ENCODE peak calls at places on chromosomes 6 and 20, in four cellular contexts. One of them, this sample, is unnamed.

GRCh38 chr6:10347561-10348327 is 67.1 kb downstream of the TFAP2A start:
- DNase-seq in H1: no peak
- DNase-seq in K562: peak; percentile 81
- DNase-seq in GM12878: no peak
- DNase-seq in this sample: peak; percentile 24

GRCh38 chr6:100376103-100376502 is 88.6 kb downstream of the SIM1 start:
- DNase-seq in H1: no peak
- DNase-seq in GM12878: no peak
- DNase-seq in K562: no peak
- DNase-seq in this sample: no peak

GRCh38 chr6:36315921-36316320 is 20.8 kb downstream of the BNIP5 start:
- DNase-seq in H1: no peak
- DNase-seq in GM12878: no peak
- DNase-seq in K562: no peak
- DNase-seq in this sample: no peak

GRCh38 chr6:111428803-111429202 is 54.2 kb downstream of the REV3L start:
- DNase-seq in H1: no peak
- DNase-seq in K562: no peak
- DNase-seq in GM12878: no peak
- DNase-seq in this sample: no peak

GRCh38 chr20:2869381-2869780 is 3.9 kb upstream of the PTPRA start:
- DNase-seq in K562: no peak
- DNase-seq in GM12878: no peak
- DNase-seq in H1: no peak
- DNase-seq in this sample: no peak

GRCh38 chr20:62704341-62704948 is 4.2 kb upstream of the NTSR1 start:
- DNase-seq in GM12878: no peak
- DNase-seq in H1: no peak
- DNase-seq in K562: no peak
- DNase-seq in this sample: peak; percentile 95

GRCh38 chr20:50192364-50193168 is 1.9 kb downstream of the CEBPB start:
- DNase-seq in GM12878: peak; percentile 25
- DNase-seq in K562: peak; percentile 84
- DNase-seq in H1: no peak
- DNase-seq in this sample: peak; percentile 89

GRCh38 chr20:62780696-62781095 is 15.6 kb upstream of the MRGBP start:
- DNase-seq in K562: no peak
- DNase-seq in GM12878: no peak
- DNase-seq in H1: no peak
- DNase-seq in this sample: no peak

GRCh38 chr6:34151321-34152041 is 5.6 kb upstream of the GRM4 start:
- DNase-seq in GM12878: no peak
- DNase-seq in H1: no peak
- DNase-seq in K562: no peak
- DNase-seq in this sample: no peak

GRCh38 chr6:135722679-135723078 is 128.8 kb upstream of the PDE7B start:
- DNase-seq in H1: no peak
- DNase-seq in K562: no peak
- DNase-seq in GM12878: no peak
- DNase-seq in this sample: peak; percentile 94

GRCh38 chr20:45383131-45383530 is 5.0 kb upstream of the TP53TG5 start:
- DNase-seq in K562: no peak
- DNase-seq in H1: no peak
- DNase-seq in GM12878: no peak
- DNase-seq in this sample: peak; percentile 47

GRCh38 chr6:46628976-46629375 is 23.6 kb downstream of the CYP39A1 start:
- DNase-seq in GM12878: no peak
- DNase-seq in H1: no peak
- DNase-seq in K562: no peak
- DNase-seq in this sample: no peak

GRCh38 chr20:51497542-51498467 is 44.7 kb downstream of the NFATC2 start:
- DNase-seq in K562: no peak
- DNase-seq in H1: no peak
- DNase-seq in GM12878: peak; percentile 26
- DNase-seq in this sample: peak; percentile 31

GRCh38 chr6:48472121-48472520 is 361.1 kb upstream of the PTCHD4 start:
- DNase-seq in K562: no peak
- DNase-seq in GM12878: no peak
- DNase-seq in H1: no peak
- DNase-seq in this sample: no peak

GRCh38 chr6:113694278-113695077 is 162.7 kb upstream of the MARCKS start:
- DNase-seq in K562: no peak
- DNase-seq in H1: no peak
- DNase-seq in GM12878: no peak
- DNase-seq in this sample: peak; percentile 59

GRCh38 chr20:33370296-33370695 is 31.0 kb downstream of the CDK5RAP1 start:
- DNase-seq in H1: no peak
- DNase-seq in GM12878: no peak
- DNase-seq in K562: no peak
- DNase-seq in this sample: no peak

GRCh38 chr20:44635877-44636276 is 15.6 kb downstream of the ADA start:
- DNase-seq in H1: no peak
- DNase-seq in K562: no peak
- DNase-seq in GM12878: no peak
- DNase-seq in this sample: no peak

GRCh38 chr6:43579171-43579570 is 3.2 kb downstream of the POLH start:
- DNase-seq in K562: no peak
- DNase-seq in GM12878: no peak
- DNase-seq in H1: no peak
- DNase-seq in this sample: peak; percentile 16

GRCh38 chr20:51412333-51412761 is 130.2 kb downstream of the NFATC2 start:
- DNase-seq in H1: no peak
- DNase-seq in K562: no peak
- DNase-seq in GM12878: no peak
- DNase-seq in this sample: peak; percentile 52

GRCh38 chr6:7986219-7986618 is 75.6 kb upstream of the TXNDC5 start:
- DNase-seq in K562: no peak
- DNase-seq in H1: no peak
- DNase-seq in GM12878: no peak
- DNase-seq in this sample: no peak

GRCh38 chr20:33373735-33374605 is 27.3 kb downstream of the CDK5RAP1 start:
- DNase-seq in K562: no peak
- DNase-seq in GM12878: no peak
- DNase-seq in H1: no peak
- DNase-seq in this sample: peak; percentile 94

GRCh38 chr6:35511980-35512379 is 716 bp downstream of the TULP1 start:
- DNase-seq in GM12878: no peak
- DNase-seq in H1: no peak
- DNase-seq in K562: no peak
- DNase-seq in this sample: no peak

GRCh38 chr6:44642345-44642744 is 254.8 kb downstream of the CDC5L start:
- DNase-seq in GM12878: no peak
- DNase-seq in H1: no peak
- DNase-seq in K562: no peak
- DNase-seq in this sample: no peak

GRCh38 chr6:39312912-39313525 is 1.2 kb downstream of the KCNK17 start:
- DNase-seq in H1: no peak
- DNase-seq in K562: no peak
- DNase-seq in GM12878: no peak
- DNase-seq in this sample: no peak

GRCh38 chr20:44247676-44248419 is 740 bp downstream of the GDAP1L1 start:
- DNase-seq in H1: peak; percentile 63
- DNase-seq in K562: peak; percentile 82
- DNase-seq in GM12878: no peak
- DNase-seq in this sample: peak; percentile 15

GRCh38 chr6:4021862-4022715 is 56.8 kb downstream of the FAM217A start:
- DNase-seq in GM12878: no peak
- DNase-seq in H1: no peak
- DNase-seq in K562: peak; percentile 19
- DNase-seq in this sample: no peak

GRCh38 chr6:166587631-166588413 is 1.3 kb upstream of the RAMACL start:
- DNase-seq in H1: no peak
- DNase-seq in GM12878: peak; percentile 58
- DNase-seq in K562: no peak
- DNase-seq in this sample: no peak

GRCh38 chr6:27770724-27771123 is 141.5 kb downstream of the OR2B2 start:
- DNase-seq in GM12878: no peak
- DNase-seq in K562: no peak
- DNase-seq in H1: no peak
- DNase-seq in this sample: no peak

GRCh38 chr20:43605715-43606114 is 15.0 kb downstream of the IFT52 start:
- DNase-seq in K562: no peak
- DNase-seq in H1: no peak
- DNase-seq in GM12878: no peak
- DNase-seq in this sample: no peak

GRCh38 chr20:3543901-3544507 is 73.2 kb downstream of the ATRN start:
- DNase-seq in H1: no peak
- DNase-seq in GM12878: no peak
- DNase-seq in K562: no peak
- DNase-seq in this sample: peak; percentile 81

GRCh38 chr6:1613631-1614447 is 4.1 kb downstream of the FOXC1 start:
- DNase-seq in GM12878: no peak
- DNase-seq in H1: no peak
- DNase-seq in K562: no peak
- DNase-seq in this sample: peak; percentile 47

GRCh38 chr20:41506192-41506915 is 111.8 kb downstream of the CHD6 start:
- DNase-seq in GM12878: no peak
- DNase-seq in H1: no peak
- DNase-seq in K562: no peak
- DNase-seq in this sample: no peak

GRCh38 chr20:62697468-62697912 is 11.1 kb upstream of the NTSR1 start:
- DNase-seq in GM12878: no peak
- DNase-seq in K562: no peak
- DNase-seq in H1: no peak
- DNase-seq in this sample: no peak

DNA sequence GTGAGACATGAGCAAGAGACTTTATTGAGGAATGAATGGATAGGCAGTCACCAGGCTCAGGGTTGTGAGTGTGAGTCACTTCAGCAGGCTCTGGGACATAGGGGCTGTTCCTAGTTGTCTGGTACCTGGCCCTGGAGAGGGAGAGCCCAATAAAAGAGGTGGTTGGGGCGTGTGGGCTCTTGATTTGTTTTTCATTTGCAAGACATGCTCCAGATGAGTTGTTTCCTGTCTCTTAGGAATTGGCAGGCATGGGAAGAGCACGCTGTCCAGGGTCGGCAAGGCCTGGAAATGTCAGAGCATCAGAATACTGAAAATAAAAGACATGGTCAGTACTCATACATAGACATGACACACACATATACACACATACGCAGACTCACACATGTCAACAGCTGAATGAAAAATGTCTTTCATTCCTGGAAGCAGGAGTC is 166.3 kb upstream of the SULF2 start:
- DNase-seq in H1: no peak
- DNase-seq in K562: no peak
- DNase-seq in GM12878: no peak
- DNase-seq in this sample: peak; percentile 17
- TF ChIP-seq CHD1 in H1: no peak
- TF ChIP-seq CHD1 in K562: no peak
- TF ChIP-seq CHD1 in GM12878: no peak
- TF ChIP-seq CHD1 in this sample: no peak

DNA sequence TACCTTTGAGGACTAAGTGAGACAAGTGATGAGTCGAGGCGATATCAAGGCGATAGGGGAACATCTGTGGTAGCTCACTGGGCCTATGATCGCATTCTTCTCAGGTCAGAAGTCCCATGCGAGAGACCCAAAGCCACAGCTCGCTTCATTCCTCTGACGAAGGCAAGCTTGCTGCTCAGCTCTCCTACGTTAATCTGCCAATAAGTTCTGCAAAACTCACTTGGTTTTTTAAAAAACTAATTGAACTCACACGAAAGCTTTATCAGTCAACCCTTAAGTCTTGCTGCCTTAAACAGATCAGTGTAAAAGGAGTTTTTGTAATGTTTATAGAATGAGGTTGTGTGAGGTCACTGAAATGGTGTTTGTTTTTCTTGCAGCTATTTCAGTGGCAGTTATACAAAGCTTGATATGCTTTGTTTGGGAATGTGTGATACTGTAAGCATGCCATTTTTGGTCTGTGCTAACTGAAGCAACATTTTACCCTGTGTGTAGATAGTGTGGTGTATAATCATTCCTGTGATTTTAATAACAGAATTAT is 160.1 kb downstream of the SOX4 start:
- DNase-seq in K562: no peak
- DNase-seq in GM12878: no peak
- DNase-seq in H1: no peak
- DNase-seq in this sample: peak; percentile 97
- TF ChIP-seq CHD1 in K562: no peak
- TF ChIP-seq CHD1 in GM12878: no peak
- TF ChIP-seq CHD1 in H1: no peak
- TF ChIP-seq CHD1 in this sample: no peak

DNA sequence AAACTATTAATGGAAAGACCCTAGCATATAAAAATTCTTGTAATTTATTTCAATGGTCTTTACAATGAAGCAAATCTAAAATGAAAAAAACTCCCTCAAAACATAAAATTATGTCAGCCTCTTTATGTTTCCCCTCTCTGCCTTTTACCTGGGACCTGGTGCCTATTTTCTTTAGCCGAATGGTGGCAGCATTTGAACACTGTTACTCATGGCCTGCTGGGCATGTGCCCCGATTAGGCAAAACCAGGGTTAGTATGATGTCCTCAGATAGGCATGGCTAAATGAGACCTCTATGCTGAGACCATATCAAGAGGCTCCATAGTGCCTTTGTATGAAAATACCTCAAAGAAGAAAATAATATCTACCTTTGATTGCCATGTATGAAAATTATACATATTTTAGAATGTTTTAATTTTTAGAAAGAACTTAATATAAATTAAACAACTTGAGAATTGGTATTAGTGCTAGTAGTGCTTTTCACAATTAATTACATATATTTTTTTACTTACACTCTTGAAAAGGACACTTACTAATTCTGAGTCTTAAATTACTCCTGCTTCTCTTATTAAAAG is 22.5 kb upstream of the C6orf58 start:
- DNase-seq in GM12878: no peak
- DNase-seq in K562: no peak
- DNase-seq in H1: no peak
- DNase-seq in this sample: peak; percentile 27
- TF ChIP-seq CHD1 in GM12878: no peak
- TF ChIP-seq CHD1 in K562: no peak
- TF ChIP-seq CHD1 in H1: no peak
- TF ChIP-seq CHD1 in this sample: no peak

DNA sequence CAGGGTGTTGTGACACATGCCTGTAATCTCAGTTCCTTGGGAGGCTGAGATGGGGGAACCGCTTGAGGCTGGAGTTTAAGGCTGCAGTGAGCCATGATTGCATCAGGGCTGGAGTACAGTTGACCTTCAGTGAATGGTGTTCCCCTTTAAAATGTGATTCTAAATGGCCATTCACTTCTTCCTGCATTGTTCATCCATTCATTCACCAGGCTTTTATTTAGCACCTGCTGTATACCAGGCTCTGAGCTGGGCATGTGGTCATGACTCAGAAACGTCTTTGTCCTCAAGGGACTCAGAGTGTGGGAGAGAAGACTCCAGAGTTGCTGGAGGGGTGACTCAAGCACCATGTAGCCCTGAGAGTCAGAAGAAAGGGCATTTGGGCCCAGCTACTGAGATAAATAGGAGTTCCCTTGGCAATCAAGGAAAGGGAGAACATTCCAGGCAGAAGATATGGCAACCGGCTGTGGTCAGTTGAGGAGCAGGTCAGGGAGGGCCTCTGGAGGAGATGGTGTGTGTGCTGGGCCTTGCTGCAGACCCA is 101.1 kb downstream of the DLGAP4 start:
- DNase-seq in H1: no peak
- DNase-seq in K562: no peak
- DNase-seq in GM12878: no peak
- DNase-seq in this sample: peak; percentile 24
- TF ChIP-seq CHD1 in H1: no peak
- TF ChIP-seq CHD1 in K562: no peak
- TF ChIP-seq CHD1 in GM12878: no peak
- TF ChIP-seq CHD1 in this sample: no peak